ENCODE peak calls at places on chromosomes 7 and 10, in seven cellular contexts. C, X, S, L, N, I and W are unnamed samples.

GRCh38 chr7:128112018-128112780 is 81.0 kb upstream of the LRRC4 start:
- DNase-seq in C (no peak), X (no peak), S (no peak), L (no peak), N (no peak), I (no peak), W (no peak)

GRCh38 chr7:156429514-156429913 is 211.1 kb upstream of the RNF32 start:
- DNase-seq in C (no peak), X (no peak), S (no peak), L (no peak), N (no peak), I (no peak), W (no peak)

GRCh38 chr10:43842496-43842895 is 193.8 kb upstream of the ZNF32 start:
- DNase-seq in C (no peak), X (no peak), S (no peak), L (no peak), N (no peak), I (no peak), W (no peak)

GRCh38 chr10:62851449-62851848 is 35.3 kb upstream of the EGR2 start:
- DNase-seq in C (no peak), X (peak), S (no peak), L (no peak), N (no peak), I (no peak), W (no peak)

GRCh38 chr7:47552631-47553030 is 29.3 kb downstream of the TNS3 start:
- DNase-seq in C (no peak), X (no peak), S (no peak), L (no peak), N (peak), I (no peak), W (no peak)

GRCh38 chr7:28125381-28126046 is 55.1 kb downstream of the JAZF1 start:
- DNase-seq in C (no peak), X (no peak), S (no peak), L (no peak), N (no peak), I (no peak), W (no peak)

GRCh38 chr10:35635576-35635975 is 6.5 kb downstream of the FZD8 start:
- DNase-seq in C (no peak), X (peak), S (peak), L (no peak), N (no peak), I (peak), W (no peak)

GRCh38 chr10:49089152-49089788 is 26.1 kb downstream of the VSTM4 start:
- DNase-seq in C (no peak), X (no peak), S (no peak), L (no peak), N (no peak), I (no peak), W (no peak)

GRCh38 chr7:101411477-101411954 is 48.8 kb downstream of the COL26A1 start:
- DNase-seq in C (no peak), X (no peak), S (no peak), L (no peak), N (no peak), I (no peak), W (no peak)

GRCh38 chr7:28808786-28809533 is 149.2 kb downstream of the TRIL start:
- DNase-seq in C (no peak), X (no peak), S (no peak), L (no peak), N (no peak), I (no peak), W (no peak)

GRCh38 chr7:101731502-101732084 is 85.8 kb upstream of the CUX1 start:
- DNase-seq in C (no peak), X (no peak), S (no peak), L (no peak), N (no peak), I (no peak), W (no peak)

GRCh38 chr10:12042409-12042796 is 206 bp downstream of the UPF2 start:
- DNase-seq in C (no peak), X (no peak), S (peak), L (no peak), N (no peak), I (no peak), W (peak)

GRCh38 chr7:17123020-17123419 is 175.4 kb upstream of the AHR start:
- DNase-seq in C (no peak), X (no peak), S (no peak), L (no peak), N (no peak), I (peak), W (no peak)

GRCh38 chr7:130298927-130299326 is 6.0 kb downstream of the CPA4 start:
- DNase-seq in C (no peak), X (no peak), S (no peak), L (peak), N (no peak), I (no peak), W (no peak)

GRCh38 chr10:4691776-4692175 is 134.2 kb upstream of the AKR1E2 start:
- DNase-seq in C (no peak), X (no peak), S (no peak), L (no peak), N (no peak), I (peak), W (no peak)

GRCh38 chr7:88226886-88227516 is 7.2 kb upstream of the SRI start:
- DNase-seq in C (no peak), X (no peak), S (peak), L (no peak), N (peak), I (peak), W (no peak)

GRCh38 chr7:73839743-73840714 is 2.3 kb downstream of the METTL27 start:
- DNase-seq in C (no peak), X (no peak), S (no peak), L (no peak), N (no peak), I (no peak), W (no peak)

GRCh38 chr7:56256108-56256507 is 139.9 kb upstream of the NUPR2 start:
- DNase-seq in C (peak), X (no peak), S (no peak), L (peak), N (no peak), I (no peak), W (no peak)

GRCh38 chr7:80294321-80294720 is 159.7 kb downstream of the GNAI1 start:
- DNase-seq in C (no peak), X (no peak), S (no peak), L (no peak), N (no peak), I (peak), W (no peak)

GRCh38 chr7:98297619-98298286 is 16.3 kb downstream of the BRI3 start:
- DNase-seq in C (no peak), X (no peak), S (no peak), L (no peak), N (no peak), I (no peak), W (no peak)

GRCh38 chr10:117178190-117178589 is 19.1 kb upstream of the KCNK18 start:
- DNase-seq in C (no peak), X (no peak), S (no peak), L (no peak), N (no peak), I (no peak), W (no peak)

GRCh38 chr10:35359056-35359455 is 22.7 kb downstream of the CCNY start:
- DNase-seq in C (no peak), X (no peak), S (no peak), L (no peak), N (no peak), I (no peak), W (no peak)

GRCh38 chr10:44689368-44689767 is 221.8 kb upstream of the TMEM72 start:
- DNase-seq in C (no peak), X (peak), S (no peak), L (no peak), N (no peak), I (no peak), W (no peak)

GRCh38 chr7:147547252-147547897 is 1043.2 kb upstream of the C7orf33 start:
- DNase-seq in C (no peak), X (peak), S (peak), L (no peak), N (no peak), I (no peak), W (no peak)

GRCh38 chr10:87560495-87561222 is 56.0 kb downstream of the MINPP1 start:
- DNase-seq in C (no peak), X (no peak), S (no peak), L (no peak), N (no peak), I (no peak), W (no peak)

GRCh38 chr10:52540479-52540984 is 226.5 kb downstream of the DKK1 start:
- DNase-seq in C (no peak), X (no peak), S (no peak), L (no peak), N (no peak), I (no peak), W (no peak)

GRCh38 chr10:107034023-107034422 is 130.5 kb downstream of the SORCS1 start:
- DNase-seq in C (no peak), X (no peak), S (no peak), L (no peak), N (no peak), I (no peak), W (no peak)

GRCh38 chr7:144102041-144102440 is 7.3 kb upstream of the OR2A2 start:
- DNase-seq in C (no peak), X (no peak), S (no peak), L (no peak), N (no peak), I (no peak), W (no peak)

GRCh38 chr7:76283254-76284159 is 19.0 kb upstream of the HSPB1 start:
- DNase-seq in C (no peak), X (peak), S (no peak), L (no peak), N (no peak), I (no peak), W (no peak)

GRCh38 chr7:23022258-23022745 is 8.4 kb upstream of the HYCC1 start:
- DNase-seq in C (no peak), X (no peak), S (peak), L (no peak), N (no peak), I (peak), W (no peak)

GRCh38 chr7:30594055-30594539 is 581 bp upstream of the GARS1 start:
- DNase-seq in C (peak), X (peak), S (peak), L (no peak), N (peak), I (peak), W (no peak)

GRCh38 chr10:24824536-24824935 is 100.8 kb upstream of the ARHGAP21 start:
- DNase-seq in C (no peak), X (no peak), S (no peak), L (no peak), N (no peak), I (no peak), W (no peak)

GRCh38 chr10:43706166-43706565 is 57.5 kb upstream of the ZNF32 start:
- DNase-seq in C (no peak), X (no peak), S (no peak), L (no peak), N (no peak), I (no peak), W (no peak)

GRCh38 chr7:17769918-17770317 is 170.4 kb downstream of the SNX13 start:
- DNase-seq in C (no peak), X (peak), S (peak), L (no peak), N (peak), I (peak), W (peak)

GRCh38 chr7:45384499-45384898 is 189.7 kb upstream of the ADCY1 start:
- DNase-seq in C (no peak), X (no peak), S (no peak), L (no peak), N (no peak), I (no peak), W (no peak)

GRCh38 chr7:82202107-82202506 is 241.5 kb downstream of the CACNA2D1 start:
- DNase-seq in C (no peak), X (no peak), S (no peak), L (no peak), N (no peak), I (no peak), W (no peak)

GRCh38 chr7:25726682-25727357 is 425.2 kb upstream of the NFE2L3 start:
- DNase-seq in C (no peak), X (peak), S (no peak), L (no peak), N (no peak), I (no peak), W (no peak)

GRCh38 chr10:24202181-24202570 is 6.8 kb upstream of the KIAA1217 start:
- DNase-seq in C (no peak), X (peak), S (peak), L (no peak), N (no peak), I (no peak), W (no peak)

GRCh38 chr7:150857276-150858055 is 5.1 kb downstream of the AOC1 start:
- DNase-seq in C (no peak), X (no peak), S (no peak), L (peak), N (no peak), I (no peak), W (peak)

GRCh38 chr7:150855046-150855445 is 2.7 kb downstream of the AOC1 start:
- DNase-seq in C (no peak), X (no peak), S (no peak), L (no peak), N (no peak), I (no peak), W (peak)

GRCh38 chr7:150858236-150859197 is 6.2 kb downstream of the AOC1 start:
- DNase-seq in C (no peak), X (no peak), S (no peak), L (peak), N (no peak), I (no peak), W (no peak)

GRCh38 chr7:150855476-150856302 is 3.4 kb downstream of the AOC1 start:
- DNase-seq in C (no peak), X (no peak), S (no peak), L (no peak), N (no peak), I (no peak), W (no peak)

GRCh38 chr7:150856303-150857275 is 4.3 kb downstream of the AOC1 start:
- DNase-seq in C (no peak), X (no peak), S (no peak), L (peak), N (no peak), I (no peak), W (no peak)
- TF ChIP-seq CTCF in C (no peak), X (no peak), S (no peak), L (no peak), N (no peak), I (no peak), W (no peak)

GRCh38 chr7:63031838-63032436 is 966.7 kb upstream of the ZNF722 start:
- DNase-seq in C (no peak), X (no peak), S (no peak), L (no peak), N (no peak), I (no peak), W (no peak)
- H3K4me3 ChIP-seq in C (no peak), X (no peak), S (no peak), L (no peak), N (no peak), I (no peak), W (no peak)

GRCh38 chr7:105760549-105761447 is 115.6 kb downstream of the ATXN7L1 start:
- DNase-seq in C (no peak), X (no peak), S (no peak), L (no peak), N (no peak), I (no peak), W (peak)
- TF ChIP-seq CTCF in C (no peak), X (no peak), S (no peak), L (no peak), N (no peak), I (no peak), W (no peak)

GRCh38 chr10:133529576-133529946 is 2.4 kb downstream of the CYP2E1 start:
- DNase-seq in C (no peak), X (no peak), S (no peak), L (no peak), N (no peak), I (no peak), W (no peak)

GRCh38 chr10:133528296-133528844 is 1.2 kb downstream of the CYP2E1 start:
- DNase-seq in C (no peak), X (no peak), S (no peak), L (no peak), N (no peak), I (no peak), W (no peak)

GRCh38 chr10:133526957-133527588 is at the start of gene CYP2E1:
- DNase-seq in C (no peak), X (no peak), S (no peak), L (no peak), N (no peak), I (no peak), W (no peak)

GRCh38 chr10:133528845-133529575 is 1.8 kb downstream of the CYP2E1 start:
- DNase-seq in C (no peak), X (no peak), S (no peak), L (no peak), N (no peak), I (peak), W (no peak)

DNA sequence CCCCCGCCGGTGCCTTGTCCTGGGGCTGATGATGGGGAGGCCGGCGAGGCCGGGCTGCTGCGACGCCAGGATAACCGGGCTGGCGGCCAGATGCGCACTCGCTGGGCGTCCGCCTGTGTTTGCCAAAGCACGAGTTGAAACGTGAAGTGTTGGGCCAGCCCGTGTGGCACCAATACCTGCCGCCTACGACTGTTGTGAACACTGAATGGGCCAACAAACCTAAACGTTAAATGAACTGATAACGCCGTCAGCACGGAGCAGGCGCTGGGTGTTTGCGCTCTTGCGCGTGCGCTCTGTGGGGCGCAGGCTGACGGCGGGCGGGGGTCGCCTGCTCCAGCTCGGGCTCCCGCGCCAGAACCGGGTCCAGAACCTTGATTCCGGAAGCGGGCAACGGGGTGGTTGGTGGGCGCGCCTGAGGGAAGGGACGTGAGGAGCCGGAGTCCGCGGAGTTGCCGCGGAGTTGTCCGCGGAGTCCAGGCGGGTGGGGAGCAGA is 662 bp downstream of the CYP2E1 start:
- DNase-seq in C (no peak), X (no peak), S (no peak), L (no peak), N (no peak), I (no peak), W (no peak)
- H3K4me3 ChIP-seq in C (peak), X (no peak), S (no peak), L (peak), N (no peak), I (no peak), W (no peak)

DNA sequence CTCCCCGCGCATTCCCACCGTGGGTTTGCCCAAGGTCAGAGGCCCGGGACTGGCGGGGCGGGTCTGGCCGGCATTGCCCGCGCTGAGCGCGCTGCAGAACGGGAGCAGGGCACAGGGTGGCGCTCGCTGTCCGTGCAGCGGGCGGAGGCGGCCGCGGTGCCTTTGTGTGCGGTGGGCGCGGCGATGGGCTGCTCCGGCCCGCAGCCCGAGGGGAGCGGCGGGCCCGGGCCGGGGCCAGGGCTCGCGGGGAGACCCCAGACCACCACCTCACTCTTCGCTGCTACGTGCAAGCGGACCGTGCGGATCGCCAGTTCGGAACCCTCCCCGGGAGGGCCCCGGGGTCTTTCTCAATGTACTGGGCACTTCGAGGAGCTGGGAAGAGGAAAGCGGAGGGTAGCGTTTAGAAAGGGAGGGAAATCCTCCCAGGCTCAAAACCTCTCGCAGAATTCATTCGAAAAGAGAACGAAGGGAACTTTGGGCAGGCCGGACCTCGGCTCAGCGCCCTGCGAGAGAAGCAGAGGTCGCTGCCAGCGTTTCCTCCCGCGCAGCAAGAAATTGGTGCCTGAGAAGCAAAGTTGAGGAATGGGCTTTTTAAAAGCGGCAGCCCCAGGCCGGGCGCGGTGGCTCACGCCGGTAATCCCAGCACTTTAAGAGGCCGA is 8.5 kb downstream of the SP8 start:
- DNase-seq in C (no peak), X (peak), S (peak), L (no peak), N (no peak), I (no peak), W (no peak)
- TF ChIP-seq CTCF in C (peak), X (peak), S (peak), L (no peak), N (peak), I (peak), W (no peak)

GRCh38 chr7:53794816-53795215 is 747.4 kb upstream of the VSTM2A start:
- DNase-seq in C (no peak), X (no peak), S (no peak), L (no peak), N (no peak), I (no peak), W (no peak)

DNA sequence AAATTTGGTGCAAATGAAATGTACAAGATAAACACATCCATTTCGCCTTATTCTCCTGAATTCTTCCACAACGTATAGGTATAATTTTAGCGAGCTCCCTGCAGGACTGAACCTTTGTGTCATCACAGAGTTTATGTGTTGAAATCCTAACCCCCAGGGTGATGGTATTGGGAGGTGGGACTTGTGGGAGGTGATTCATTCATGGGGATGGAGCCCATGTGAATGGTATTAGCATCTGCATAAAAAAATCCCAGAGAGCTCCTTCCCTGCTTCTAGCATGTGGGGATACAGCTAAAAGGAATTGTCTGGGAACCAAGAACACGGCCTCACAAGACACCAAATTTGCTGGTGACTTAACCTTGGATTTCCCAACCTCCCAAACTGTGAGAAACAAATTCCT is 741.4 kb upstream of the VSTM2A start:
- DNase-seq in C (no peak), X (no peak), S (no peak), L (no peak), N (no peak), I (no peak), W (no peak)
- H3K4me3 ChIP-seq in C (no peak), X (no peak), S (no peak), L (no peak), N (no peak), I (no peak), W (no peak)